ENCODE peak calls at places on chromosomes 13 and 19, in ten cellular contexts. One of them, this sample, is unnamed.

GRCh38 chr19:41646589-41647204 is 19.8 kb upstream of the CEACAM4 start:
- DNase-seq in type B pancreatic cell: no peak
- DNase-seq in HFFc6: no peak
- DNase-seq in SK-N-SH: peak
- DNase-seq in A673: peak
- DNase-seq in GM12864: no peak
- DNase-seq in glutamatergic neuron: peak
- DNase-seq in PC-3: peak
- DNase-seq in heart right ventricle: peak
- DNase-seq in lower lobe of right lung: peak
- DNase-seq in this sample: peak

GRCh38 chr19:34253711-34254551 is 423 bp upstream of the GARRE1 start:
- DNase-seq in type B pancreatic cell: peak
- DNase-seq in glutamatergic neuron: peak
- DNase-seq in SK-N-SH: no peak
- DNase-seq in heart right ventricle: peak
- DNase-seq in A673: no peak
- DNase-seq in GM12864: no peak
- DNase-seq in PC-3: peak
- DNase-seq in HFFc6: no peak
- DNase-seq in lower lobe of right lung: peak
- DNase-seq in this sample: peak

GRCh38 chr19:17183271-17183757 is 31.8 kb upstream of the USE1 start:
- DNase-seq in HFFc6: no peak
- DNase-seq in type B pancreatic cell: no peak
- DNase-seq in glutamatergic neuron: no peak
- DNase-seq in lower lobe of right lung: no peak
- DNase-seq in GM12864: no peak
- DNase-seq in heart right ventricle: no peak
- DNase-seq in SK-N-SH: no peak
- DNase-seq in PC-3: no peak
- DNase-seq in A673: no peak
- DNase-seq in this sample: no peak

GRCh38 chr13:20991741-20992520 is 69.5 kb downstream of the LATS2 start:
- DNase-seq in heart right ventricle: no peak
- DNase-seq in lower lobe of right lung: no peak
- DNase-seq in SK-N-SH: no peak
- DNase-seq in HFFc6: no peak
- DNase-seq in type B pancreatic cell: peak
- DNase-seq in PC-3: no peak
- DNase-seq in glutamatergic neuron: no peak
- DNase-seq in A673: no peak
- DNase-seq in GM12864: no peak
- DNase-seq in this sample: no peak

GRCh38 chr13:41268764-41269163 is 5.4 kb upstream of the MTRF1 start:
- DNase-seq in A673: peak
- DNase-seq in heart right ventricle: no peak
- DNase-seq in PC-3: peak
- DNase-seq in HFFc6: peak
- DNase-seq in lower lobe of right lung: no peak
- DNase-seq in glutamatergic neuron: no peak
- DNase-seq in type B pancreatic cell: no peak
- DNase-seq in SK-N-SH: no peak
- DNase-seq in GM12864: no peak
- DNase-seq in this sample: no peak

GRCh38 chr13:113475280-113475679 is 15.2 kb downstream of the DCUN1D2 start:
- DNase-seq in type B pancreatic cell: no peak
- DNase-seq in A673: no peak
- DNase-seq in lower lobe of right lung: no peak
- DNase-seq in SK-N-SH: no peak
- DNase-seq in heart right ventricle: no peak
- DNase-seq in HFFc6: no peak
- DNase-seq in GM12864: no peak
- DNase-seq in PC-3: no peak
- DNase-seq in glutamatergic neuron: no peak
- DNase-seq in this sample: no peak

GRCh38 chr13:63607153-63607552 is 2191.5 kb upstream of the PCDH20 start:
- DNase-seq in glutamatergic neuron: no peak
- DNase-seq in heart right ventricle: no peak
- DNase-seq in GM12864: no peak
- DNase-seq in SK-N-SH: no peak
- DNase-seq in HFFc6: no peak
- DNase-seq in type B pancreatic cell: no peak
- DNase-seq in lower lobe of right lung: no peak
- DNase-seq in A673: no peak
- DNase-seq in PC-3: no peak
- DNase-seq in this sample: no peak

GRCh38 chr13:40026741-40027140 is 371.3 kb downstream of the COG6 start:
- DNase-seq in type B pancreatic cell: no peak
- DNase-seq in HFFc6: no peak
- DNase-seq in glutamatergic neuron: no peak
- DNase-seq in SK-N-SH: no peak
- DNase-seq in heart right ventricle: no peak
- DNase-seq in GM12864: no peak
- DNase-seq in lower lobe of right lung: no peak
- DNase-seq in PC-3: no peak
- DNase-seq in A673: no peak
- DNase-seq in this sample: no peak

GRCh38 chr13:61162106-61162505 is 253.5 kb downstream of the PCDH20 start:
- DNase-seq in SK-N-SH: no peak
- DNase-seq in HFFc6: no peak
- DNase-seq in lower lobe of right lung: no peak
- DNase-seq in type B pancreatic cell: no peak
- DNase-seq in heart right ventricle: no peak
- DNase-seq in glutamatergic neuron: no peak
- DNase-seq in PC-3: no peak
- DNase-seq in GM12864: no peak
- DNase-seq in A673: no peak
- DNase-seq in this sample: no peak

GRCh38 chr13:61414686-61415664 is 674 bp downstream of the PCDH20 start:
- DNase-seq in lower lobe of right lung: peak
- DNase-seq in heart right ventricle: peak
- DNase-seq in GM12864: no peak
- DNase-seq in HFFc6: no peak
- DNase-seq in type B pancreatic cell: peak
- DNase-seq in glutamatergic neuron: peak
- DNase-seq in SK-N-SH: peak
- DNase-seq in A673: peak
- DNase-seq in PC-3: peak
- DNase-seq in this sample: no peak

GRCh38 chr19:21835810-21836444 is at the start of gene ZNF43:
- DNase-seq in type B pancreatic cell: peak
- DNase-seq in HFFc6: peak
- DNase-seq in heart right ventricle: peak
- DNase-seq in PC-3: peak
- DNase-seq in glutamatergic neuron: peak
- DNase-seq in SK-N-SH: peak
- DNase-seq in lower lobe of right lung: peak
- DNase-seq in GM12864: peak
- DNase-seq in A673: peak
- DNase-seq in this sample: peak

GRCh38 chr19:21835429-21835809 is 563 bp downstream of the ZNF43 start:
- DNase-seq in heart right ventricle: no peak
- DNase-seq in PC-3: no peak
- DNase-seq in type B pancreatic cell: no peak
- DNase-seq in glutamatergic neuron: no peak
- DNase-seq in GM12864: no peak
- DNase-seq in A673: no peak
- DNase-seq in HFFc6: no peak
- DNase-seq in lower lobe of right lung: peak
- DNase-seq in SK-N-SH: no peak
- DNase-seq in this sample: no peak

GRCh38 chr19:21838646-21839045 is 2.7 kb upstream of the ZNF43 start:
- DNase-seq in HFFc6: no peak
- DNase-seq in heart right ventricle: no peak
- DNase-seq in PC-3: no peak
- DNase-seq in A673: no peak
- DNase-seq in GM12864: no peak
- DNase-seq in SK-N-SH: no peak
- DNase-seq in type B pancreatic cell: no peak
- DNase-seq in lower lobe of right lung: no peak
- DNase-seq in glutamatergic neuron: no peak
- DNase-seq in this sample: no peak

GRCh38 chr19:21833733-21834132 is 2.2 kb downstream of the ZNF43 start:
- DNase-seq in SK-N-SH: no peak
- DNase-seq in heart right ventricle: no peak
- DNase-seq in PC-3: no peak
- DNase-seq in A673: no peak
- DNase-seq in glutamatergic neuron: no peak
- DNase-seq in GM12864: no peak
- DNase-seq in lower lobe of right lung: no peak
- DNase-seq in HFFc6: no peak
- DNase-seq in type B pancreatic cell: no peak
- DNase-seq in this sample: no peak
- TF ChIP-seq CTCF in SK-N-SH: no peak
- TF ChIP-seq CTCF in heart right ventricle: no peak
- TF ChIP-seq CTCF in PC-3: no peak
- TF ChIP-seq CTCF in A673: no peak
- TF ChIP-seq CTCF in glutamatergic neuron: no peak
- TF ChIP-seq CTCF in GM12864: no peak
- TF ChIP-seq CTCF in lower lobe of right lung: no peak
- TF ChIP-seq CTCF in HFFc6: no peak
- TF ChIP-seq CTCF in type B pancreatic cell: no peak
- TF ChIP-seq CTCF in this sample: no peak

GRCh38 chr19:50967924-50968708 is 1.3 kb downstream of the KLK6 start:
- DNase-seq in type B pancreatic cell: no peak
- DNase-seq in HFFc6: no peak
- DNase-seq in A673: no peak
- DNase-seq in PC-3: peak
- DNase-seq in GM12864: no peak
- DNase-seq in heart right ventricle: no peak
- DNase-seq in SK-N-SH: no peak
- DNase-seq in lower lobe of right lung: no peak
- DNase-seq in glutamatergic neuron: no peak
- DNase-seq in this sample: no peak
- TF ChIP-seq CTCF in type B pancreatic cell: no peak
- TF ChIP-seq CTCF in HFFc6: no peak
- TF ChIP-seq CTCF in A673: no peak
- TF ChIP-seq CTCF in PC-3: no peak
- TF ChIP-seq CTCF in GM12864: no peak
- TF ChIP-seq CTCF in heart right ventricle: no peak
- TF ChIP-seq CTCF in SK-N-SH: no peak
- TF ChIP-seq CTCF in lower lobe of right lung: no peak
- TF ChIP-seq CTCF in glutamatergic neuron: no peak
- TF ChIP-seq CTCF in this sample: no peak

GRCh38 chr19:46309056-46309455 is 12.2 kb downstream of the HIF3A start:
- DNase-seq in type B pancreatic cell: no peak
- DNase-seq in lower lobe of right lung: no peak
- DNase-seq in GM12864: no peak
- DNase-seq in PC-3: no peak
- DNase-seq in HFFc6: no peak
- DNase-seq in A673: no peak
- DNase-seq in heart right ventricle: no peak
- DNase-seq in SK-N-SH: no peak
- DNase-seq in glutamatergic neuron: no peak
- DNase-seq in this sample: no peak

GRCh38 chr19:46303702-46304397 is 7.0 kb downstream of the HIF3A start:
- DNase-seq in PC-3: no peak
- DNase-seq in GM12864: no peak
- DNase-seq in heart right ventricle: peak
- DNase-seq in HFFc6: no peak
- DNase-seq in glutamatergic neuron: peak
- DNase-seq in SK-N-SH: peak
- DNase-seq in A673: peak
- DNase-seq in lower lobe of right lung: peak
- DNase-seq in type B pancreatic cell: peak
- DNase-seq in this sample: no peak

GRCh38 chr19:46303345-46303701 is 6.5 kb downstream of the HIF3A start:
- DNase-seq in glutamatergic neuron: no peak
- DNase-seq in A673: no peak
- DNase-seq in GM12864: no peak
- DNase-seq in HFFc6: no peak
- DNase-seq in heart right ventricle: no peak
- DNase-seq in lower lobe of right lung: no peak
- DNase-seq in SK-N-SH: no peak
- DNase-seq in type B pancreatic cell: no peak
- DNase-seq in PC-3: no peak
- DNase-seq in this sample: no peak

GRCh38 chr19:46308510-46308909 is 11.7 kb downstream of the HIF3A start:
- DNase-seq in HFFc6: no peak
- DNase-seq in PC-3: no peak
- DNase-seq in SK-N-SH: no peak
- DNase-seq in heart right ventricle: no peak
- DNase-seq in glutamatergic neuron: no peak
- DNase-seq in lower lobe of right lung: no peak
- DNase-seq in GM12864: no peak
- DNase-seq in type B pancreatic cell: no peak
- DNase-seq in A673: no peak
- DNase-seq in this sample: no peak

DNA sequence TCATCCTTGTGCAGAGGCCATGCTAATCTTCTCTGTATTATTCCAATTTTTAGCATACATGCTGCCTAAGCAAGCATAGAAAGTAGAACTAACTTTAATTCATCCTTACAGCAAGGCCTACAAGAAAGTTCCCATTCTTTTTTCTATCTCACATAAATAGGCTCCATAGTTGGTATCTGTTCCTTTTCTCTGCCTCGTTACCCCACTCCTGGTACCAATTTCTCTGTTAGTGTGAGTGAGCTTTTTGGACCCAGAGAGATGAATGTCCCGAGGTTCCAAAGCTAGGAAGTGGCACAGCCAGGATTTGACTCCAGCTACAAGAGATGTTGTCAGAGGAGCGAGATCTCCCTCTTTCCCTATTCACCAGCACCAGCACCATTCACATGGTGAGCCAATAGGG is 9.7 kb downstream of the HIF3A start:
- DNase-seq in GM12864: no peak
- DNase-seq in glutamatergic neuron: no peak
- DNase-seq in heart right ventricle: no peak
- DNase-seq in HFFc6: no peak
- DNase-seq in A673: no peak
- DNase-seq in lower lobe of right lung: no peak
- DNase-seq in type B pancreatic cell: no peak
- DNase-seq in SK-N-SH: no peak
- DNase-seq in PC-3: no peak
- DNase-seq in this sample: no peak
- TF ChIP-seq CTCF in GM12864: no peak
- TF ChIP-seq CTCF in glutamatergic neuron: no peak
- TF ChIP-seq CTCF in heart right ventricle: no peak
- TF ChIP-seq CTCF in HFFc6: no peak
- TF ChIP-seq CTCF in A673: no peak
- TF ChIP-seq CTCF in lower lobe of right lung: no peak
- TF ChIP-seq CTCF in type B pancreatic cell: no peak
- TF ChIP-seq CTCF in SK-N-SH: no peak
- TF ChIP-seq CTCF in PC-3: no peak
- TF ChIP-seq CTCF in this sample: no peak

DNA sequence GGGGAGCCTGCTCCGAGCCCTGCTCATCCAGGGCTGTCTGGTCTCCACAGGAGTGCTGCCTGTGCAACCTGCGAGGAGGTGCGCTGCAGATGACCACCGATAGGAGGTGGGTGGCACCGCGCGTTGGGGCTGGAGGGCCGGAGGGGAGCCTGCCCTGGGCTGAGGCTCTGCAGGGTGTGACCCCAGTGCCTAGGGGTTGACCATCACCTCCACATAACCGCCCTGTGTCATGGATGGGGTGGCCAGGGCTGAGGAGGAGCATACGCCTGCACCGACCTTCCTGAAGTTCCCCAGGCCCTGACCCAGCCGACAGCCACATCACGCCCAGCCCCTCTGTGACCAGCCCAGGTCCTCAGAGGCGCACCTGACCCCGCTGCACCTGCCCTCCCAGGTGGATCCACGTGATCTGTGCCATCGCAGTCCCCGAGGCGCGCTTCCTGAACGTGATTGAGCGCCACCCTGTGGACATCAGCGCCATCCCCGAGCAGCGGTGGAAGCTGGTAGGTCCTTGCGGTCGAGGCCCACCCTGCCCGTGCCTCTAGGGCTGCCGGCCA is 168.7 kb downstream of the KDM4B start:
- DNase-seq in heart right ventricle: no peak
- DNase-seq in lower lobe of right lung: no peak
- DNase-seq in PC-3: no peak
- DNase-seq in GM12864: no peak
- DNase-seq in HFFc6: no peak
- DNase-seq in type B pancreatic cell: no peak
- DNase-seq in SK-N-SH: peak
- DNase-seq in glutamatergic neuron: peak
- DNase-seq in A673: no peak
- DNase-seq in this sample: no peak
- TF ChIP-seq CTCF in heart right ventricle: peak
- TF ChIP-seq CTCF in lower lobe of right lung: no peak
- TF ChIP-seq CTCF in PC-3: peak
- TF ChIP-seq CTCF in GM12864: peak
- TF ChIP-seq CTCF in HFFc6: peak
- TF ChIP-seq CTCF in type B pancreatic cell: peak
- TF ChIP-seq CTCF in SK-N-SH: peak
- TF ChIP-seq CTCF in glutamatergic neuron: peak
- TF ChIP-seq CTCF in A673: peak
- TF ChIP-seq CTCF in this sample: peak

This sample was measured in AG10803.